ENCODE peak calls at places on chromosomes 12 and 14, in eight cellular contexts. I, E, Y, V, C, Q, M and R are unnamed samples.

GRCh38 chr12:115506822-115507629 is 770.5 kb downstream of the MED13L start:
- DNase-seq in I (no peak), V (no peak), E (no peak), C (no peak), Q (no peak), M (no peak), Y (no peak), R (peak; percentile 22)

GRCh38 chr14:68779761-68780323 is 13.0 kb downstream of the ZFP36L1 start:
- DNase-seq in E (peak; percentile 82), M (no peak), I (peak; percentile 44), V (no peak), Q (no peak), C (no peak), Y (peak; percentile 93), R (peak; percentile 82)

GRCh38 chr14:51482112-51482511 is 169.6 kb upstream of the FRMD6 start:
- DNase-seq in Q (no peak), E (no peak), C (no peak), Y (no peak), V (no peak), I (no peak), M (no peak), R (no peak)

GRCh38 chr14:47948981-47949380 is 273.6 kb upstream of the MDGA2 start:
- DNase-seq in Q (no peak), M (no peak), E (no peak), V (no peak), Y (no peak), I (no peak), C (no peak), R (no peak)

GRCh38 chr12:122929812-122930211 is 33.9 kb upstream of the VPS37B start:
- DNase-seq in Y (no peak), I (no peak), C (no peak), Q (no peak), E (no peak), M (no peak), V (no peak), R (no peak)

GRCh38 chr12:78918221-78918620 is 53.6 kb downstream of the SYT1 start:
- DNase-seq in I (no peak), Y (no peak), Q (no peak), M (no peak), V (no peak), C (no peak), E (no peak), R (no peak)

GRCh38 chr12:107091381-107091780 is 2.0 kb downstream of the CRY1 start:
- DNase-seq in Y (peak; percentile 84), E (no peak), Q (no peak), C (no peak), I (no peak), M (no peak), V (no peak), R (peak; percentile 36)

GRCh38 chr14:59570122-59570521 is 6.5 kb downstream of the CCDC175 start:
- DNase-seq in V (no peak), Y (no peak), Q (no peak), E (no peak), M (no peak), C (no peak), I (no peak), R (peak; percentile 16)

GRCh38 chr14:101219896-101220703 is 316.6 kb upstream of the RTL1 start:
- DNase-seq in E (no peak), Y (no peak), I (no peak), C (no peak), V (no peak), M (no peak), Q (no peak), R (no peak)

GRCh38 chr14:89457007-89457406 is 40.0 kb upstream of the FOXN3 start:
- DNase-seq in E (no peak), Q (no peak), C (no peak), M (no peak), Y (no peak), I (no peak), V (no peak), R (no peak)

GRCh38 chr14:32883189-32883588 is 55.5 kb upstream of the NPAS3 start:
- DNase-seq in I (no peak), C (no peak), M (no peak), Y (no peak), E (no peak), V (no peak), Q (no peak), R (no peak)

GRCh38 chr12:95173392-95174251 is 43.6 kb downstream of the FGD6 start:
- DNase-seq in E (peak; percentile 51), V (no peak), C (no peak), I (no peak), Y (peak; percentile 75), M (no peak), Q (no peak), R (peak; percentile 30)

GRCh38 chr14:43411841-43412240 is 1095.2 kb downstream of the FSCB start:
- DNase-seq in Y (no peak), C (no peak), I (no peak), E (no peak), M (no peak), Q (no peak), V (no peak), R (no peak)

GRCh38 chr14:90191154-90191553 is 65.2 kb upstream of the PSMC1 start:
- DNase-seq in Q (no peak), E (no peak), C (no peak), M (no peak), I (no peak), Y (no peak), V (no peak), R (no peak)

GRCh38 chr12:124940143-124940392 is 25.6 kb upstream of the UBC start:
- DNase-seq in M (no peak), I (no peak), E (no peak), C (no peak), V (no peak), Q (no peak), Y (no peak), R (no peak)

GRCh38 chr12:29241821-29242591 is 92.9 kb downstream of the FAR2 start:
- DNase-seq in Y (peak; percentile 89), V (no peak), I (no peak), M (no peak), E (peak; percentile 77), Q (no peak), C (peak; percentile 13), R (peak; percentile 86)

GRCh38 chr14:78345346-78345745 is 175.2 kb downstream of the NRXN3 start:
- DNase-seq in V (no peak), C (no peak), Q (no peak), E (no peak), I (no peak), M (no peak), Y (no peak), R (no peak)

GRCh38 chr12:116282371-116283286 is 5.1 kb upstream of the MED13L start:
- DNase-seq in V (no peak), E (no peak), M (no peak), I (no peak), Q (no peak), Y (no peak), C (no peak), R (no peak)

GRCh38 chr12:63955831-63956685 is 111.6 kb downstream of the SRGAP1 start:
- DNase-seq in E (no peak), Q (no peak), Y (peak; percentile 80), V (no peak), C (no peak), I (no peak), M (no peak), R (no peak)

GRCh38 chr14:68814376-68815287 is 21.8 kb upstream of the ZFP36L1 start:
- DNase-seq in I (peak; percentile 19), Q (no peak), Y (peak; percentile 52), E (no peak), V (no peak), M (no peak), C (peak; percentile 68), R (peak; percentile 62)

GRCh38 chr12:473863-474577 is 14.3 kb downstream of the B4GALNT3 start:
- DNase-seq in M (no peak), V (no peak), I (no peak), Q (no peak), Y (peak; percentile 3), E (no peak), C (no peak), R (no peak)

GRCh38 chr12:104355630-104356029 is 52.1 kb downstream of the EID3 start:
- DNase-seq in C (no peak), Q (no peak), Y (no peak), V (no peak), E (no peak), I (no peak), M (no peak), R (no peak)

GRCh38 chr12:132886529-132887477 is 602 bp downstream of the CHFR start:
- DNase-seq in Y (no peak), Q (peak; percentile 7), M (no peak), I (no peak), E (no peak), C (peak; percentile 44), V (peak; percentile 33), R (no peak)

GRCh38 chr12:113273053-113273725 is 51.9 kb downstream of the TPCN1 start:
- DNase-seq in C (no peak), E (no peak), Q (no peak), I (no peak), V (no peak), M (no peak), Y (no peak), R (no peak)

GRCh38 chr14:57533214-57533613 is 39.6 kb upstream of the CCDC198 start:
- DNase-seq in V (no peak), Y (peak; percentile 40), Q (peak; percentile 37), M (no peak), I (no peak), C (no peak), E (no peak), R (peak; percentile 45)

GRCh38 chr12:108547633-108548172 is 13.3 kb downstream of the SART3 start:
- DNase-seq in Q (no peak), M (no peak), E (no peak), I (no peak), V (no peak), C (no peak), Y (no peak), R (no peak)

GRCh38 chr12:69972136-69972535 is 147.1 kb downstream of the MYRFL start:
- DNase-seq in C (no peak), V (no peak), E (no peak), M (no peak), Q (no peak), Y (no peak), I (no peak), R (no peak)

GRCh38 chr12:89481218-89481914 is 43.2 kb downstream of the GALNT4 start:
- DNase-seq in C (no peak), Q (no peak), E (no peak), M (no peak), I (no peak), V (no peak), Y (no peak), R (no peak)

GRCh38 chr14:62654641-62655040 is 390.6 kb downstream of the KCNH5 start:
- DNase-seq in E (no peak), I (no peak), V (no peak), Q (no peak), M (no peak), Y (peak; percentile 48), C (no peak), R (no peak)

GRCh38 chr12:20368653-20369163 is 371 bp downstream of the PDE3A start:
- DNase-seq in Q (no peak), V (no peak), C (peak; percentile 6), I (no peak), Y (peak; percentile 14), M (no peak), E (no peak), R (no peak)

GRCh38 chr14:22544406-22544805 is 44.6 kb downstream of the DAD1 start:
- DNase-seq in Q (no peak), Y (no peak), E (no peak), M (no peak), V (no peak), I (no peak), C (no peak), R (no peak)

GRCh38 chr12:67649165-67650126 is 901 bp downstream of the DYRK2 start:
- DNase-seq in Q (peak; percentile 41), Y (peak; percentile 10), E (no peak), I (peak; percentile 50), V (no peak), C (peak; percentile 46), M (no peak), R (peak; percentile 29)